ENCODE peak calls at places on chromosome 16, in six cellular contexts. D, O, C, J, E and Z are unnamed samples.

GRCh38 chr16:503150-504071 is 24.1 kb upstream of the CAPN15 start:
- DNase-seq in O (no peak), E (no peak), C (no peak), J (no peak), D (no peak), Z (no peak)

GRCh38 chr16:11254913-11255736 is 879 bp downstream of the SOCS1 start:
- DNase-seq in D (peak; percentile 65), J (peak; percentile 34), C (peak; percentile 42), O (no peak), E (peak; percentile 42), Z (no peak)

GRCh38 chr16:62764572-62764971 is 728.3 kb upstream of the CDH8 start:
- DNase-seq in E (no peak), J (no peak), D (no peak), O (no peak), C (no peak), Z (no peak)

GRCh38 chr16:61937646-61938045 is 98.6 kb downstream of the CDH8 start:
- DNase-seq in J (no peak), O (no peak), C (no peak), E (no peak), D (no peak), Z (no peak)

GRCh38 chr16:70529051-70529777 is 5.6 kb downstream of the SF3B3 start:
- DNase-seq in D (peak; percentile 73), J (peak; percentile 79), E (no peak), C (no peak), O (no peak), Z (peak; percentile 22)

GRCh38 chr16:65142276-65142675 is 20.4 kb upstream of the CDH11 start:
- DNase-seq in J (peak; percentile 16), E (no peak), D (no peak), O (no peak), C (no peak), Z (no peak)

GRCh38 chr16:68257906-68258800 is 6.2 kb upstream of the SLC7A6 start:
- DNase-seq in J (peak; percentile 38), E (no peak), O (no peak), C (no peak), D (peak; percentile 83), Z (no peak)

GRCh38 chr16:68074850-68075249 is 10.3 kb upstream of the NFATC3 start:
- DNase-seq in D (no peak), C (no peak), E (no peak), J (no peak), O (no peak), Z (no peak)

GRCh38 chr16:5649762-5650445 is 552.3 kb upstream of the EEF2KMT start:
- DNase-seq in D (no peak), E (no peak), C (no peak), J (no peak), O (no peak), Z (no peak)

GRCh38 chr16:83682126-83682857 is 125.5 kb upstream of the HSBP1 start:
- DNase-seq in C (no peak), D (peak; percentile 31), E (no peak), O (no peak), J (no peak), Z (no peak)

GRCh38 chr16:17358846-17359245 is 111.9 kb downstream of the XYLT1 start:
- DNase-seq in E (no peak), J (no peak), D (no peak), C (no peak), O (no peak), Z (no peak)

GRCh38 chr16:17362191-17362590 is 108.6 kb downstream of the XYLT1 start:
- DNase-seq in E (no peak), J (no peak), C (no peak), O (no peak), D (no peak), Z (no peak)

GRCh38 chr16:17359778-17360177 is 111.0 kb downstream of the XYLT1 start:
- DNase-seq in O (no peak), J (peak; percentile 70), E (no peak), D (no peak), C (no peak), Z (no peak)

GRCh38 chr16:17362946-17363345 is 107.8 kb downstream of the XYLT1 start:
- DNase-seq in C (no peak), J (peak; percentile 37), E (no peak), O (no peak), D (no peak), Z (no peak)

GRCh38 chr16:17360810-17361209 is 110.0 kb downstream of the XYLT1 start:
- DNase-seq in O (no peak), E (no peak), J (no peak), C (no peak), D (no peak), Z (no peak)
- H3K4me1 ChIP-seq in O (peaks cover 3% of the 10 kb centered on the region), E (no peaks in the 10 kb centered on the region), J (peaks cover 9% of the 10 kb centered on the region), C (peaks cover 25% of the 10 kb centered on the region), D (no peaks in the 10 kb centered on the region), Z (peaks cover 11% of the 10 kb centered on the region)

GRCh38 chr16:85192736-85193493 is 80.6 kb upstream of the CIBAR2 start:
- DNase-seq in C (no peak), J (peak; percentile 93), D (peak; percentile 55), E (no peak), O (no peak), Z (no peak)

GRCh38 chr16:85191341-85191965 is 79.2 kb upstream of the CIBAR2 start:
- DNase-seq in O (no peak), J (no peak), C (no peak), D (no peak), E (no peak), Z (no peak)

GRCh38 chr16:85193876-85194275 is 81.6 kb upstream of the CIBAR2 start:
- DNase-seq in D (no peak), O (no peak), C (no peak), J (no peak), E (no peak), Z (no peak)

GRCh38 chr16:85190572-85190971 is 78.3 kb upstream of the CIBAR2 start:
- DNase-seq in D (no peak), J (no peak), C (no peak), E (no peak), O (no peak), Z (no peak)

GRCh38 chr16:85192233-85192632 is 80.0 kb upstream of the CIBAR2 start:
- DNase-seq in C (no peak), J (no peak), D (no peak), O (no peak), E (no peak), Z (no peak)
- H3K27me3 ChIP-seq in C (no peaks in the 10 kb centered on the region), J (no peaks in the 10 kb centered on the region), D (no peaks in the 10 kb centered on the region), O (no peaks in the 10 kb centered on the region), E (no peaks in the 10 kb centered on the region), Z (no peaks in the 10 kb centered on the region)

DNA sequence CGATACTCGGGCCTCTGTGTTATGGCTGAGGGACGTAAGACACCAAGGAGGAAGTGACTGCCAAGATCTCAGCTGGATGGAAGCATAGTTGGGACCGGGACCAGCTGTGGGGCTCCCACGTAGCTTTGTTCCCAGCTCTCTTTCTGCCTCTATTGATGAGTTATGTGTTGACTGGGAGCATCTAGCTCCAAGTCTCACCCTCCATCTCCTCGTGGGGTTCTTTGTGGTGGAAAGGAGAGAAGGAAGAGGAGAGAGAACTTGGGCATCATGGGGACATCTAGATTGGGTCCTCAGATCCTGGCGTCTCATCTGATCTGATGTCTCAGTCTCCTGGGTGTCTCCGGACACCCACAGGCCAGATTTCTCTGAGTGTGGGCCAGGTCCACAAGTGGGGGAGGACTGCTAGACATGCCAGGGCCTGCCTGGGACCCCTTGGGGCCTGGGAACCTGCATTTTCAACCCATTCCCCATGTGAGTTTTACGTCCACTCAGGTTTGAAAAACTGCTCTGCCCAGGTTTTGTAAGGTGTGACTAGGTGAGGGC is 1.1 kb downstream of the MGRN1 start:
- DNase-seq in O (no peak), J (no peak), C (no peak), E (no peak), D (no peak), Z (no peak)
- H2BK120ac ChIP-seq in O (no peak overlapping the region), J (peak overlapping the region; percentile 24), C (no peak overlapping the region), E (no peak overlapping the region), D (peak overlapping the region; percentile 88), Z (no peak overlapping the region)

DNA sequence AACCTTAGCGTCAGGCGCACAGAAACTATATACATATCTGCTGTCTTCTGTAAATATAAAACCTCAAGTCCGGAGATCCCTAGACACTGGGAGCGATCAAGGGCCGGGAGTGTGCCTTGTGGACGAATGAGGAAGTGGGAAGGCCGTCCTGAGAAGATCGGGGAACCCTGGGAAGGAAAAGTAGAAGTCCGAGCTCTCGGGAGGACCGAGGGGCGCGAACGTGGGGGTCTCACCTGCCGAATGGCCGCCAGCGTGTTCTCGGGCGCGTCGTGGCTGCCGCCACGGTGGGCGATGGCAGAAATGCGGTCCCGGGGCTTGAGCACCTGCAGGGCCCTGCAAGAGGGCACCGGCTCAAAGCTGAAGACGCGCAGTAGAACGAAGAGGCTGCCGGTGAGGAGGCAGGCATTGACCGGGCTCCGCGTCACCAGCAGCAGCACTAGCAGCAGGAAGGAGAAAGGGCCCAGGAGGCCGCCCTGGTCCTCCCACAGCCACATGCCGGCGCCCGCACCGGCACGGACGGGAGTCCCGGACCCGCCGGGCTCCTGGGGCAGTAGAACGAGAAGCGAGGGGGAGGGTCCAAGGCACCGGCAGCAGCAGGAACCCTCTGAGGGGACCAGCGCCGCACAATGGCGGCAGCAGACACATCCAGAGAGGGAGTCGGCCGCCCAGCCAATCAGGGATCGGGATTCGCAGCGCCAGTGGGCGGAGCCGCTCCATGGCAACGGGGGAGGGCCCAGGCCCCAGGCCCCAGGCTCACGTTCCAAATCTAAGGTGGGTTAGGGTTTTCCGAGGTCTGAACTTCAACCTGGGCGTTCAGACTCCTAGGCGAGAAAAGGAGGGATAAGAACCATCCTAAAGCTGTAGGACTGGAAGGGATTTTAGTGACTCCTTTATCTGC is at the start of gene GDE1:
- DNase-seq in D (peak; percentile 94), J (peak; percentile 86), E (peak; percentile 94), C (peak; percentile 89), O (peak; percentile 97), Z (peak; percentile 97)
- H3K4me1 ChIP-seq in D (peaks cover 9% of the 10 kb centered on the region), J (peaks cover 3% of the 10 kb centered on the region), E (peaks cover 2% of the 10 kb centered on the region), C (peaks cover 8% of the 10 kb centered on the region), O (peaks cover 3% of the 10 kb centered on the region), Z (peaks cover 15% of the 10 kb centered on the region)